ENCODE peak calls at places on chromosomes 16 and 17, in six cellular contexts. Q is kidney; S is activated CD4-positive, alpha-beta T cell treated with anti-CD3 and anti-CD28 coated beads for 24 hours; K is progenitor cell of endocrine pancreas; D is GOT3; C is HT-29. A is an unnamed sample.

GRCh38 chr16:70588565-70588964 is 57.8 kb upstream of the IL34 start:
- DNase-seq in D (no peak), Q (no peak), K (no peak), C (no peak), S (no peak), A (no peak)

GRCh38 chr17:43369986-43370385 is 28.8 kb upstream of the ARL4D start:
- DNase-seq in K (no peak), D (no peak), Q (no peak), C (no peak), S (no peak), A (no peak)

GRCh38 chr17:76384987-76385891 is 830 bp downstream of the SPHK1 start:
- DNase-seq in D (peak), C (no peak), Q (peak), K (no peak), S (no peak), A (peak)

GRCh38 chr16:70717817-70718216 is 32.0 kb upstream of the MTSS2 start:
- DNase-seq in Q (no peak), K (no peak), C (no peak), S (no peak), D (no peak), A (no peak)

GRCh38 chr16:69880640-69881133 is 70.4 kb upstream of the CLEC18A start:
- DNase-seq in D (no peak), K (no peak), Q (no peak), C (no peak), S (no peak), A (no peak)

GRCh38 chr16:28211758-28212531 is at the start of gene XPO6:
- DNase-seq in C (peak), S (peak), Q (peak), D (peak), K (peak), A (peak)

GRCh38 chr16:49484454-49484853 is 110.8 kb downstream of the C16orf78 start:
- DNase-seq in D (no peak), S (no peak), Q (peak), K (peak), C (no peak), A (no peak)

GRCh38 chr16:68645494-68646388 is 631 bp downstream of the CDH3 start:
- DNase-seq in S (no peak), D (no peak), Q (peak), C (no peak), K (peak), A (no peak)

GRCh38 chr16:82965808-82966207 is 339.0 kb downstream of the CDH13 start:
- DNase-seq in S (no peak), C (no peak), D (no peak), K (no peak), Q (no peak), A (no peak)

GRCh38 chr16:70656712-70657263 is 10.4 kb downstream of the IL34 start:
- DNase-seq in Q (no peak), S (no peak), K (no peak), C (no peak), D (no peak), A (no peak)

GRCh38 chr17:80955078-80955477 is 36.6 kb upstream of the CHMP6 start:
- DNase-seq in Q (no peak), K (no peak), D (no peak), C (no peak), S (no peak), A (no peak)

GRCh38 chr17:55774834-55775233 is 24.0 kb downstream of the PCTP start:
- DNase-seq in K (no peak), S (no peak), C (no peak), Q (no peak), D (no peak), A (no peak)

GRCh38 chr16:81029930-81030604 is 5.6 kb upstream of the ATMIN start:
- DNase-seq in K (no peak), Q (no peak), C (no peak), S (peak), D (no peak), A (no peak)

GRCh38 chr17:78718575-78719209 is 63.4 kb downstream of the CYTH1 start:
- DNase-seq in Q (no peak), D (no peak), S (no peak), C (no peak), K (no peak), A (no peak)

GRCh38 chr17:41763327-41763726 is 23.2 kb downstream of the JUP start:
- DNase-seq in K (no peak), S (no peak), Q (no peak), D (no peak), C (no peak), A (no peak)

GRCh38 chr16:8905795-8906591 is 23.8 kb downstream of the LITAFD start:
- DNase-seq in K (no peak), D (no peak), Q (no peak), S (no peak), C (no peak), A (no peak)

GRCh38 chr16:58399718-58400633 is 7.7 kb downstream of the GINS3 start:
- DNase-seq in K (no peak), Q (no peak), D (no peak), S (no peak), C (no peak), A (no peak)

GRCh38 chr16:54466233-54466632 is 179.6 kb upstream of the IRX3 start:
- DNase-seq in Q (no peak), D (no peak), S (no peak), C (no peak), K (no peak), A (no peak)

GRCh38 chr17:77846531-77847085 is 111.9 kb upstream of the TNRC6C start:
- DNase-seq in C (no peak), D (no peak), Q (peak), S (no peak), K (no peak), A (no peak)

GRCh38 chr16:75080205-75081029 is 36.2 kb downstream of the LDHD start:
- DNase-seq in Q (peak), D (no peak), K (no peak), S (no peak), C (no peak), A (no peak)

GRCh38 chr16:83552193-83552592 is 255.6 kb upstream of the HSBP1 start:
- DNase-seq in D (no peak), K (no peak), C (no peak), Q (no peak), S (no peak), A (no peak)

GRCh38 chr17:40547079-40547784 is 18.0 kb downstream of the CCR7 start:
- DNase-seq in C (peak), S (no peak), K (no peak), D (no peak), Q (no peak), A (no peak)

GRCh38 chr17:55278173-55278748 is 13.5 kb downstream of the HLF start:
- DNase-seq in K (no peak), D (no peak), C (no peak), S (no peak), Q (no peak), A (no peak)

GRCh38 chr17:6930754-6931153 is 65.1 kb upstream of the ALOX12 start:
- DNase-seq in S (no peak), D (no peak), C (no peak), Q (no peak), K (no peak), A (no peak)

GRCh38 chr17:79769596-79770520 is 8.1 kb upstream of the CBX2 start:
- DNase-seq in Q (peak), D (no peak), S (no peak), C (no peak), K (no peak), A (no peak)